ENCODE peak calls at places on chromosomes 11 and 22, in eight cellular contexts. J is BJ, X is heart right ventricle, D is GM23338, U is fibroblast of lung, F is IMR-90, Y is fibroblast of mammary gland, K is Peyer's patch. Q is an unnamed sample.

GRCh38 chr11:122850076-122850631 is 11.9 kb downstream of the CRTAM start:
- DNase-seq in J (no peak), X (no peak), D (peak), U (peak), F (peak), Y (peak), K (no peak), Q (peak)

GRCh38 chr22:37309221-37310074 is 27.1 kb downstream of the CYTH4 start:
- DNase-seq in J (no peak), X (no peak), D (no peak), U (no peak), F (no peak), Y (no peak), K (peak), Q (peak)

GRCh38 chr22:22111267-22111751 is 128.7 kb upstream of the TOP3B start:
- DNase-seq in J (no peak), X (no peak), D (no peak), U (peak), F (peak), Y (peak), K (peak), Q (peak)

GRCh38 chr11:3044004-3044403 is 13.2 kb downstream of the CARS1 start:
- DNase-seq in J (no peak), X (no peak), D (no peak), U (peak), F (peak), Y (peak), K (no peak), Q (no peak)

GRCh38 chr11:75503531-75504099 is 22.1 kb downstream of the GDPD5 start:
- DNase-seq in J (no peak), X (no peak), D (no peak), U (no peak), F (no peak), Y (no peak), K (peak), Q (no peak)

GRCh38 chr11:66725114-66725513 is 3.9 kb downstream of the SPTBN2 start:
- DNase-seq in J (no peak), X (no peak), D (no peak), U (no peak), F (no peak), Y (no peak), K (no peak), Q (no peak)

GRCh38 chr22:22037740-22038139 is 55.2 kb upstream of the TOP3B start:
- DNase-seq in J (no peak), X (no peak), D (no peak), U (peak), F (peak), Y (peak), K (no peak), Q (no peak)

GRCh38 chr11:14566331-14567063 is 46.3 kb upstream of the PSMA1 start:
- DNase-seq in J (no peak), X (no peak), D (no peak), U (no peak), F (no peak), Y (no peak), K (no peak), Q (no peak)

GRCh38 chr11:68295271-68295670 is 17.1 kb upstream of the LRP5 start:
- DNase-seq in J (no peak), X (no peak), D (no peak), U (no peak), F (no peak), Y (no peak), K (no peak), Q (no peak)

GRCh38 chr11:26843539-26843938 is 121.7 kb upstream of the SLC5A12 start:
- DNase-seq in J (no peak), X (no peak), D (no peak), U (no peak), F (no peak), Y (no peak), K (no peak), Q (no peak)

GRCh38 chr11:132228756-132229325 is 858.4 kb downstream of the NTM start:
- DNase-seq in J (no peak), X (no peak), D (no peak), U (peak), F (peak), Y (no peak), K (no peak), Q (no peak)

GRCh38 chr11:26028294-26028954 is 303.5 kb upstream of the ANO3 start:
- DNase-seq in J (peak), X (no peak), D (no peak), U (peak), F (peak), Y (peak), K (no peak), Q (no peak)

GRCh38 chr11:46363031-46363407 is 15.8 kb downstream of the DGKZ start:
- DNase-seq in J (no peak), X (peak), D (no peak), U (peak), F (peak), Y (peak), K (no peak), Q (no peak)

GRCh38 chr11:2703487-2704141 is 3.8 kb upstream of the KCNQ1OT1 start:
- DNase-seq in J (no peak), X (no peak), D (peak), U (no peak), F (no peak), Y (no peak), K (no peak), Q (no peak)

GRCh38 chr22:49021097-49021925 is 806.4 kb downstream of the BRD1 start:
- DNase-seq in J (no peak), X (no peak), D (no peak), U (no peak), F (no peak), Y (no peak), K (no peak), Q (no peak)

GRCh38 chr11:131973017-131973416 is 602.6 kb downstream of the NTM start:
- DNase-seq in J (no peak), X (no peak), D (no peak), U (no peak), F (no peak), Y (no peak), K (no peak), Q (no peak)

GRCh38 chr11:92653448-92653847 is 316.0 kb upstream of the MTNR1B start:
- DNase-seq in J (no peak), X (no peak), D (no peak), U (no peak), F (no peak), Y (peak), K (no peak), Q (no peak)

GRCh38 chr11:113238721-113239120 is 75.7 kb upstream of the TTC12 start:
- DNase-seq in J (no peak), X (no peak), D (no peak), U (no peak), F (no peak), Y (no peak), K (no peak), Q (no peak)

GRCh38 chr11:37511425-37511933 is 913.4 kb upstream of the RAG2 start:
- DNase-seq in J (peak), X (no peak), D (no peak), U (peak), F (peak), Y (peak), K (no peak), Q (no peak)

GRCh38 chr11:125221499-125221898 is 56.9 kb downstream of the PKNOX2 start:
- DNase-seq in J (no peak), X (no peak), D (no peak), U (no peak), F (no peak), Y (no peak), K (no peak), Q (no peak)

GRCh38 chr11:119671048-119671447 is 58.0 kb downstream of the NECTIN1 start:
- DNase-seq in J (peak), X (peak), D (no peak), U (peak), F (peak), Y (peak), K (peak), Q (no peak)

GRCh38 chr11:36213050-36213840 is 76.0 kb downstream of the COMMD9 start:
- DNase-seq in J (no peak), X (no peak), D (no peak), U (no peak), F (no peak), Y (no peak), K (no peak), Q (no peak)

GRCh38 chr11:78660451-78660850 is 85.8 kb upstream of the NARS2 start:
- DNase-seq in J (no peak), X (no peak), D (no peak), U (no peak), F (no peak), Y (peak), K (no peak), Q (no peak)

GRCh38 chr22:37273126-37273845 is 9.0 kb upstream of the CYTH4 start:
- DNase-seq in J (peak), X (no peak), D (no peak), U (peak), F (peak), Y (peak), K (no peak), Q (no peak)

GRCh38 chr11:70387564-70387963 is 10.8 kb upstream of the CTTN start:
- DNase-seq in J (no peak), X (no peak), D (no peak), U (no peak), F (no peak), Y (no peak), K (no peak), Q (no peak)

GRCh38 chr11:128926437-128927107 is 16.1 kb downstream of the TP53AIP1 start:
- DNase-seq in J (no peak), X (no peak), D (no peak), U (no peak), F (no peak), Y (no peak), K (no peak), Q (no peak)

GRCh38 chr11:134069996-134070845 is 1.3 kb downstream of the JAM3 start:
- DNase-seq in J (no peak), X (no peak), D (no peak), U (no peak), F (no peak), Y (no peak), K (no peak), Q (no peak)

GRCh38 chr22:35894937-35895708 is 133.5 kb downstream of the RBFOX2 start:
- DNase-seq in J (peak), X (peak), D (no peak), U (peak), F (peak), Y (peak), K (no peak), Q (no peak)

GRCh38 chr11:112542479-112542878 is 281.8 kb upstream of the PLET1 start:
- DNase-seq in J (no peak), X (no peak), D (no peak), U (no peak), F (no peak), Y (no peak), K (no peak), Q (no peak)

GRCh38 chr11:76293189-76293631 is 86.9 kb upstream of the WNT11 start:
- DNase-seq in J (no peak), X (no peak), D (no peak), U (no peak), F (no peak), Y (no peak), K (no peak), Q (peak)

GRCh38 chr11:65639623-65640482 is 2.0 kb downstream of the SIPA1 start:
- DNase-seq in J (no peak), X (peak), D (no peak), U (no peak), F (no peak), Y (no peak), K (peak), Q (peak)

GRCh38 chr11:34242037-34242625 is 115.7 kb downstream of the ABTB2 start:
- DNase-seq in J (no peak), X (no peak), D (no peak), U (peak), F (peak), Y (peak), K (no peak), Q (peak)

GRCh38 chr11:40228671-40229070 is 1230.8 kb downstream of the LRRC4C start:
- DNase-seq in J (no peak), X (no peak), D (no peak), U (no peak), F (no peak), Y (no peak), K (no peak), Q (no peak)

GRCh38 chr11:41612415-41612814 is 153.0 kb upstream of the LRRC4C start:
- DNase-seq in J (no peak), X (no peak), D (peak), U (peak), F (no peak), Y (no peak), K (no peak), Q (no peak)

GRCh38 chr11:35163707-35164496 is 24.9 kb downstream of the CD44 start:
- DNase-seq in J (no peak), X (no peak), D (peak), U (no peak), F (peak), Y (no peak), K (peak), Q (no peak)

GRCh38 chr11:20712912-20713311 is 43.5 kb downstream of the NELL1 start:
- DNase-seq in J (no peak), X (no peak), D (peak), U (no peak), F (no peak), Y (no peak), K (no peak), Q (no peak)

DNA sequence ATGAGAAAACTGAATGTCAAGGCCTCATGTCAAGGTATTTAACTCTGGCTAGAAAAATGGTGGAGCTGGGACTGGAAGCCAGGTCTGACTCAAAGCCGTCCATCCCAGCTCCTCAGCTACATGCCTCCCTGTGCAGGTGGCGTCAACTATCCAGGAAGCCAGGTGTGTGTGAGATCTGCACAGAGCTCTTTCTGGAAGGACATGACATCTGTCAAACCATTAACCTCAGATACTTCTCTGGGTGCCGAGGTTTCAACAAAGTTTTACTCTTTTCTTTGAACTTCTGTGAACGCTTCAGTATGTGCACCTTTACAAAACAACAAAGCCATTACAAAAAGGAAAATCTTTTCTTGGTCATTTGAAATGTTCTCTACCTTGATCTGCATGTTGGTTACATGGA is 7.0 kb upstream of the CASTOR1 start:
- DNase-seq in J (no peak), X (no peak), D (no peak), U (no peak), F (no peak), Y (no peak), K (no peak), Q (no peak)
- TF ChIP-seq CTCF in J (no peak), X (no peak), D (no peak), U (no peak), F (no peak), Y (no peak), K (no peak), Q (no peak)

DNA sequence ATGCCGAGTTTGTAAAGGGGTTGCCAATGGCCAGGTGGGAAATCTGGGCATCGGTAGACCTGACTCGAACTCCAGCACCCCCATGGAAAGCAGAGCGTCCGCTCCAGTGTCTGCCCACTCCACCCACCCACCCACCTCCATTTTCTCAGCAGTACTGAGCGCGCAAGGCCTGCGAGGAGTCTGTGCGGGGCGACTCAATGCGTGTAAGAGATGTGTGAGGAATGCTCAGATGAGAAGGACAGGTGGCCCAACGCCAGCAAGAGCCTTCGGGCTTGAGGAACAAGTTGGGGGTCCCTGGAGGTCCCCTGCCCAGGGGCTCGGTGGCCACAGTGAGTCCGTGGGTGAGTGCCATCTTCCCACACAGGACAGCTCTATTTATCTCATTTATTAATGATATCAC is 50.6 kb downstream of the CERK start:
- DNase-seq in J (no peak), X (no peak), D (no peak), U (no peak), F (no peak), Y (no peak), K (no peak), Q (no peak)
- H3K4me3 ChIP-seq in J (no peak), X (no peak), D (no peak), U (no peak), F (no peak), Y (no peak), K (no peak), Q (no peak)

GRCh38 chr22:23862103-23862502 is 4.4 kb downstream of the SLC2A11 start:
- DNase-seq in J (no peak), X (no peak), D (peak), U (peak), F (peak), Y (peak), K (no peak), Q (no peak)
- TF ChIP-seq CTCF in J (peak), X (peak), D (peak), U (peak), F (peak), Y (peak), K (peak), Q (peak)

GRCh38 chr22:41939981-41940852 is 6.7 kb downstream of the CENPM start:
- DNase-seq in J (no peak), X (no peak), D (peak), U (no peak), F (no peak), Y (no peak), K (peak), Q (peak)
- H3K4me3 ChIP-seq in J (no peak), X (no peak), D (no peak), U (no peak), F (no peak), Y (no peak), K (no peak), Q (peak)

Q was measured in GM06990.